ENCODE peak calls at places on chromosome 19, in four cellular contexts. Q is fibroblast of pulmonary artery, X is HFF-Myc, Z is MM.1S. U is an unnamed sample.

GRCh38 chr19:768424-768823 is 17.5 kb downstream of the MISP start:
- DNase-seq in Q (peak), Z (no peak), X (no peak), U (no peak)

GRCh38 chr19:58393725-58394033 is 1.8 kb upstream of the RNF225 start:
- DNase-seq in Q (no peak), X (no peak), Z (no peak), U (no peak)

GRCh38 chr19:1133471-1133929 is 29.7 kb downstream of the GPX4 start:
- DNase-seq in Q (no peak), Z (peak), X (no peak), U (peak)

GRCh38 chr19:7340959-7341837 is 7.5 kb upstream of the ARHGEF18 start:
- DNase-seq in Z (peak), X (peak), Q (peak), U (peak)

GRCh38 chr19:30670011-30670329 is 297.8 kb downstream of the ZNF536 start:
- DNase-seq in X (no peak), Q (no peak), Z (no peak), U (no peak)

GRCh38 chr19:821228-821975 is at the start of gene PLPPR3:
- DNase-seq in Z (no peak), X (no peak), Q (no peak), U (no peak)

GRCh38 chr19:39546599-39546998 is 6.6 kb upstream of the EID2 start:
- DNase-seq in Q (no peak), X (no peak), Z (no peak), U (no peak)

GRCh38 chr19:21482863-21483276 is 22.5 kb upstream of the ZNF429 start:
- DNase-seq in Z (peak), X (no peak), Q (peak), U (peak)

GRCh38 chr19:48970923-48971395 is 5.8 kb downstream of the FTL start:
- DNase-seq in Q (peak), X (no peak), Z (peak), U (peak)

GRCh38 chr19:6211632-6212402 is 68.0 kb downstream of the MLLT1 start:
- DNase-seq in X (no peak), Q (no peak), Z (no peak), U (no peak)

GRCh38 chr19:17686027-17686511 is 2.1 kb downstream of the UNC13A start:
- DNase-seq in X (no peak), Z (no peak), Q (peak), U (no peak)

GRCh38 chr19:17686592-17687042 is 1.5 kb downstream of the UNC13A start:
- DNase-seq in X (no peak), Q (peak), Z (no peak), U (no peak)

GRCh38 chr19:17688853-17689595 is 870 bp upstream of the UNC13A start:
- DNase-seq in Q (no peak), Z (no peak), X (no peak), U (no peak)

GRCh38 chr19:17687857-17688784 is at the start of gene UNC13A:
- DNase-seq in Q (peak), Z (peak), X (no peak), U (peak)

DNA sequence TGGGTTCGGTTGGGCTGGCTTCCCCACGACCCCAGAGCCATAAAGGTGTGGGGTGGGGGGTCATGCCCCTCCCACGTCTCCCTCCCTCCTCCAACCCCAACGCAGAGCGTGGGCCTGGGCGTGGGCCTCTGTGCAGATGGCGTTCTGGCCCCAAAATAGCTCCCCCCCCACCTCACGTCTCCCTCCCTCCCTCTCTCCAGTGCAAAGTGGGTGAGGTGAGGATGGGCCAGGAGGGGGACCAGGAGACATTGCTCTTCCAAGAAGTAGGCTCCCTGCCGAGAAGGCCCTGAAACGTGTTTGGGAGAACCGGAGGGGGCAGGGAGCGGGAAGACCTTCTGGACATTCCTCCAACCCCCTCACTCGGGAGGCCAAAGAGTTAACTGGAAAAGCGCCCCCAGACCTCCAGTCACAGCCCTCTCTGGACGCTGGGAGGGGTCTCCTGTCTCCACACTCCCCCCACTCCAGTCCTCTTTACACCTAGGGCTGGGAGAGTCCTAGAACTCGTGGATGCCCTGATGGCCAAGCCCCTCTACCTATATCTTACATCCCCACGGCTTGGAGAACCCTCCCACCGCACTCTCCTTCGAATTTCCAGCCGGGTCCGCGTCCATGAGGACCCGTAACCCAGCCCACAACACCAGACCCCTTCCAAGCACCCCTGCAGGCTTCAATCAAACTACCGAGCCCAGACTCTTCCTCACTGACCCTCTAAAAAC is 855 bp downstream of the UNC13A start:
- DNase-seq in X (no peak), Z (no peak), Q (no peak), U (no peak)
- H3K4me3 ChIP-seq in X (no peak), Z (no peak), Q (peak), U (peak)

GRCh38 chr19:18197306-18197705 is 4.3 kb downstream of the MPV17L2 start:
- DNase-seq in Q (no peak), X (no peak), Z (no peak), U (no peak)
- H3K4me3 ChIP-seq in Q (no peak), X (no peak), Z (no peak), U (no peak)

DNA sequence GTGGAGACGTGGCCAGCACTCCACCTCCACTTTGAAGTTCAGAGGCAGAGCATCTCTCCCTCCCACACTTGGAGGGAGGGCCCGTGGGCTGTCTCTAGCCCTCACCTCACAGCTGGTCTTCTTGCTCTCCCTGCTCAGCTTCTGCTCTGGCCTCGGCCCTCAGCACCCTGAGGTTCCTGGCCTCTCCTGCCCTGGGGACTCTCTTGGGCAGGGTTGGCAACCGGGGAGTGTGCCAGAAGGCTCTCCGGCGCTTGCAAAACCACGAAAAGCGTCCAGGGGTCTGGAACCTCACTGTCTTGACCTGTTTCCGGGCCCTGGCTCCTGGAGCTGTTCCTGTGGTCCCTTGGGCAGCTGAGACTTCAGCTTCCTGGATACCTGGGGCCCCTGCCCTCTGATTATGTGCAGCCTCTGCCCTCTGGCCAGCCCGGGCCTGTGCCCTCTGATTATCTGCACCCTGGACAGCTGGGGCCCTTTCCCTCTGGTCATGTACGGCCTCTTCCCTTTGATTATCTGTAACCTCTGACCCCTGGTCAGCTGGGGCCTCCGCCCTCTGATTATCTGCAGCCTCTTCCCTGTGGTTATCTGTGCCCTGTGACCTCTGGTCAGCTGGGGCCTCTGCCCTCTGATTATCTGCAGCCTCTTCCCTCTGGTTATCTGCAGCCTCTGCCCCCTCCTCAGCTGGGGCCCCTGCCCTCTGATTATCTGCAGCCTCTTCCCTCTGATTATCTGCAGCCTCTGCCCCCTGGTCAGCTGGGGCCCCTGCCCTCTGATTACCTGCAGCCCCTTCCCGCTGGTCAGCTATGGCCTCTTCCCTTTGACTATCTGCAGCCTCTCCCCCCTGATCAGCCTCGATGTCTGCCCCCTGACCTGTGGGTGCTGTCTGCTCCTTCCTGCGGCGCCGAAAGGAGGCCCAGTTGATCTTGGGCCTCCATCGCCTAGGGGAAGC is 2.0 kb downstream of the CCDC8 start:
- DNase-seq in Q (no peak), X (no peak), Z (no peak), U (no peak)
- H3K4me3 ChIP-seq in Q (peak), X (peak), Z (no peak), U (no peak)

GRCh38 chr19:35313614-35314013 is 15.4 kb upstream of the CD22 start:
- DNase-seq in Q (no peak), X (no peak), Z (no peak), U (no peak)

GRCh38 chr19:35310331-35310730 is 18.4 kb downstream of the MAG start:
- DNase-seq in Q (no peak), X (no peak), Z (no peak), U (peak)

GRCh38 chr19:35310811-35311465 is 18.0 kb upstream of the CD22 start:
- DNase-seq in Z (no peak), X (no peak), Q (no peak), U (no peak)

GRCh38 chr19:35314031-35314430 is 15.0 kb upstream of the CD22 start:
- DNase-seq in X (no peak), Z (no peak), Q (no peak), U (no peak)

DNA sequence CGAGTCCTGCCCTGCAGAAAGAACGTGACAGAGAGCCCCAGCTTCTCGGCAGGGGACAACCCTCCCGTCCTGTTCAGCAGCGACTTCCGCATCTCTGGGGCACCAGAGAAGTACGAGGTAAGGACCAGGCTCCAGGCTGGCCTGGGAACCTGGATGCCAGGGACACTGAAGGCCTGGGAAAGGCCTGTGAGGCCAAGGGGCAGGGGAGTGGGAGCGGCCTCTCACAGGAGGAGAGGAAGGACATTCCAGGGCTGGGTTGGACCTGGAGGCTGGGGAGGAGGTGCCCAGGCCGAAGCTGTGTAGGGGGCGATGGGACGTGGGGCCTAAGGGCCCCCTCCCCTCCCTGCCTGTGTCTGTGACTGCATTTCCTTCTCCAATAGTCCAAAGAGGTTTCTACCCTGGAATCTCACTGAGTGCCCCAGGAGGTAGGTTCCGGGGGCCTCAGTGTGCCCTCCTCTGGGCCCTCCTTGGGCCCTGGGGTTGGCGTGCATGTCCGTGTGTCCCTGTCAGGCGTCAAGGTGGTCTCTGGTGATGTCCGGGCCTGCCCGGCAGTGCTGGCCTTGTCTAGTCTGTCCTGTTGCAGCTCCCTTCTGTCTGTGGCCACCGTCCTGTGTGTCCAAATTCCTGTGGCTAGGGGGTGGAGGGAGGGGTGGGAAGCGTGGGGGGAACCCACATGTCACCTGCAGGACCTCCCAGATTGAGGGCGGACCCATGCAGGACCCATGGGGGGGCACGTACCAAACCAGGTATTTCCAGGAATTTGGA is 16.9 kb upstream of the CD22 start:
- DNase-seq in Q (no peak), Z (no peak), X (no peak), U (no peak)
- H3K4me3 ChIP-seq in Q (no peak), Z (no peak), X (no peak), U (no peak)

GRCh38 chr19:3623716-3624115 is 2.9 kb downstream of the CACTIN start:
- DNase-seq in X (no peak), Z (no peak), Q (no peak), U (no peak)

GRCh38 chr19:3625996-3626472 is 556 bp downstream of the CACTIN start:
- DNase-seq in Q (no peak), X (no peak), Z (no peak), U (no peak)

GRCh38 chr19:3626473-3627350 is at the start of gene CACTIN:
- DNase-seq in Z (peak), Q (peak), X (peak), U (peak)

GRCh38 chr19:3631053-3631861 is 4.7 kb upstream of the CACTIN start:
- DNase-seq in Z (no peak), X (no peak), Q (no peak), U (no peak)

GRCh38 chr19:3627351-3627723 is 747 bp upstream of the CACTIN start:
- DNase-seq in X (no peak), Q (no peak), Z (no peak), U (no peak)
- H3K4me3 ChIP-seq in X (no peak), Q (peak), Z (peak), U (peak)

GRCh38 chr19:35861640-35862160 is 5.0 kb downstream of the KIRREL2 start:
- DNase-seq in X (no peak), Q (no peak), Z (no peak), U (no peak)
- H3K4me3 ChIP-seq in X (no peak), Q (no peak), Z (no peak), U (no peak)

GRCh38 chr19:13064092-13064489 is 38.6 kb downstream of the LYL1 start:
- DNase-seq in Q (no peak), X (no peak), Z (no peak), U (no peak)
- H3K4me3 ChIP-seq in Q (no peak), X (no peak), Z (no peak), U (no peak)

U was measured in Jurkat, Clone E6-1.